ENCODE peak calls at places on chromosomes 3 and 15, in nine cellular contexts. One of them, this sample, is unnamed.

GRCh38 chr3:30156586-30157498 is 449.6 kb upstream of the TGFBR2 start:
- DNase-seq in cardiac septum: no peak
- DNase-seq in DMS153: no peak
- DNase-seq in occipital lobe: no peak
- DNase-seq in effector memory CD4-positive, alpha-beta T cell: no peak
- DNase-seq in CD8-positive, alpha-beta memory T cell: no peak
- DNase-seq in Right ventricle myocardium superior: no peak
- DNase-seq in hepatocyte: no peak
- DNase-seq in CD4-positive, CD25-positive, alpha-beta regulatory T cell: no peak
- DNase-seq in this sample: no peak

GRCh38 chr15:61501815-61502214 is 272.7 kb upstream of the RORA start:
- DNase-seq in DMS153: no peak
- DNase-seq in occipital lobe: no peak
- DNase-seq in Right ventricle myocardium superior: no peak
- DNase-seq in cardiac septum: no peak
- DNase-seq in hepatocyte: no peak
- DNase-seq in CD8-positive, alpha-beta memory T cell: no peak
- DNase-seq in effector memory CD4-positive, alpha-beta T cell: no peak
- DNase-seq in CD4-positive, CD25-positive, alpha-beta regulatory T cell: no peak
- DNase-seq in this sample: no peak

GRCh38 chr3:194537732-194538247 is 51.0 kb upstream of the ATP13A3 start:
- DNase-seq in effector memory CD4-positive, alpha-beta T cell: no peak
- DNase-seq in CD8-positive, alpha-beta memory T cell: no peak
- DNase-seq in Right ventricle myocardium superior: no peak
- DNase-seq in CD4-positive, CD25-positive, alpha-beta regulatory T cell: no peak
- DNase-seq in hepatocyte: no peak
- DNase-seq in occipital lobe: no peak
- DNase-seq in DMS153: peak; percentile 78
- DNase-seq in cardiac septum: no peak
- DNase-seq in this sample: no peak

GRCh38 chr15:38242055-38242454 is 10.6 kb upstream of the SPRED1 start:
- DNase-seq in CD8-positive, alpha-beta memory T cell: no peak
- DNase-seq in hepatocyte: no peak
- DNase-seq in Right ventricle myocardium superior: no peak
- DNase-seq in effector memory CD4-positive, alpha-beta T cell: no peak
- DNase-seq in cardiac septum: no peak
- DNase-seq in DMS153: peak; percentile 31
- DNase-seq in CD4-positive, CD25-positive, alpha-beta regulatory T cell: no peak
- DNase-seq in occipital lobe: no peak
- DNase-seq in this sample: no peak

GRCh38 chr3:189529889-189530288 is 101.3 kb upstream of the TP63 start:
- DNase-seq in Right ventricle myocardium superior: no peak
- DNase-seq in CD8-positive, alpha-beta memory T cell: no peak
- DNase-seq in effector memory CD4-positive, alpha-beta T cell: no peak
- DNase-seq in cardiac septum: no peak
- DNase-seq in hepatocyte: no peak
- DNase-seq in occipital lobe: no peak
- DNase-seq in DMS153: no peak
- DNase-seq in CD4-positive, CD25-positive, alpha-beta regulatory T cell: no peak
- DNase-seq in this sample: no peak

GRCh38 chr15:39586387-39587171 is 5.7 kb downstream of the THBS1 start:
- DNase-seq in cardiac septum: no peak
- DNase-seq in hepatocyte: no peak
- DNase-seq in occipital lobe: no peak
- DNase-seq in effector memory CD4-positive, alpha-beta T cell: no peak
- DNase-seq in CD8-positive, alpha-beta memory T cell: no peak
- DNase-seq in DMS153: no peak
- DNase-seq in Right ventricle myocardium superior: no peak
- DNase-seq in CD4-positive, CD25-positive, alpha-beta regulatory T cell: no peak
- DNase-seq in this sample: no peak

GRCh38 chr3:138845771-138846173 is 11.0 kb upstream of the PIK3CB start:
- DNase-seq in effector memory CD4-positive, alpha-beta T cell: no peak
- DNase-seq in Right ventricle myocardium superior: no peak
- DNase-seq in CD4-positive, CD25-positive, alpha-beta regulatory T cell: no peak
- DNase-seq in CD8-positive, alpha-beta memory T cell: no peak
- DNase-seq in hepatocyte: no peak
- DNase-seq in cardiac septum: no peak
- DNase-seq in DMS153: no peak
- DNase-seq in occipital lobe: no peak
- DNase-seq in this sample: no peak

GRCh38 chr3:53773586-53774368 is 72.4 kb downstream of the CHDH start:
- DNase-seq in cardiac septum: no peak
- DNase-seq in CD8-positive, alpha-beta memory T cell: no peak
- DNase-seq in DMS153: no peak
- DNase-seq in effector memory CD4-positive, alpha-beta T cell: no peak
- DNase-seq in Right ventricle myocardium superior: no peak
- DNase-seq in CD4-positive, CD25-positive, alpha-beta regulatory T cell: no peak
- DNase-seq in hepatocyte: peak; percentile 65
- DNase-seq in occipital lobe: peak; percentile 11
- DNase-seq in this sample: no peak

GRCh38 chr3:30548605-30549004 is 57.8 kb upstream of the TGFBR2 start:
- DNase-seq in cardiac septum: no peak
- DNase-seq in CD4-positive, CD25-positive, alpha-beta regulatory T cell: peak; percentile 4
- DNase-seq in DMS153: no peak
- DNase-seq in hepatocyte: no peak
- DNase-seq in CD8-positive, alpha-beta memory T cell: no peak
- DNase-seq in Right ventricle myocardium superior: no peak
- DNase-seq in occipital lobe: no peak
- DNase-seq in effector memory CD4-positive, alpha-beta T cell: peak; percentile 1
- DNase-seq in this sample: no peak

GRCh38 chr3:43838877-43839276 is 148.1 kb downstream of the ABHD5 start:
- DNase-seq in DMS153: no peak
- DNase-seq in CD4-positive, CD25-positive, alpha-beta regulatory T cell: no peak
- DNase-seq in Right ventricle myocardium superior: no peak
- DNase-seq in cardiac septum: no peak
- DNase-seq in occipital lobe: no peak
- DNase-seq in CD8-positive, alpha-beta memory T cell: no peak
- DNase-seq in effector memory CD4-positive, alpha-beta T cell: no peak
- DNase-seq in hepatocyte: no peak
- DNase-seq in this sample: no peak

GRCh38 chr3:126816956-126817777 is 113.1 kb downstream of the CHCHD6 start:
- DNase-seq in CD8-positive, alpha-beta memory T cell: no peak
- DNase-seq in CD4-positive, CD25-positive, alpha-beta regulatory T cell: no peak
- DNase-seq in effector memory CD4-positive, alpha-beta T cell: no peak
- DNase-seq in cardiac septum: no peak
- DNase-seq in hepatocyte: peak; percentile 34
- DNase-seq in occipital lobe: peak; percentile 10
- DNase-seq in DMS153: no peak
- DNase-seq in Right ventricle myocardium superior: peak; percentile 55
- DNase-seq in this sample: no peak

GRCh38 chr3:43769097-43769470 is 78.3 kb downstream of the ABHD5 start:
- DNase-seq in CD8-positive, alpha-beta memory T cell: no peak
- DNase-seq in DMS153: no peak
- DNase-seq in occipital lobe: no peak
- DNase-seq in Right ventricle myocardium superior: no peak
- DNase-seq in effector memory CD4-positive, alpha-beta T cell: no peak
- DNase-seq in CD4-positive, CD25-positive, alpha-beta regulatory T cell: no peak
- DNase-seq in cardiac septum: no peak
- DNase-seq in hepatocyte: no peak
- DNase-seq in this sample: no peak

GRCh38 chr3:53236112-53236841 is 19.5 kb downstream of the TKT start:
- DNase-seq in hepatocyte: peak; percentile 69
- DNase-seq in CD4-positive, CD25-positive, alpha-beta regulatory T cell: no peak
- DNase-seq in effector memory CD4-positive, alpha-beta T cell: no peak
- DNase-seq in occipital lobe: peak; percentile 28
- DNase-seq in CD8-positive, alpha-beta memory T cell: no peak
- DNase-seq in DMS153: no peak
- DNase-seq in cardiac septum: peak; percentile 92
- DNase-seq in Right ventricle myocardium superior: peak; percentile 88
- DNase-seq in this sample: no peak